ENCODE peak calls at places on chromosomes 7 and 10, in nine cellular contexts. N is choroid plexus epithelial cell; H is SK-MEL-5; T is heart right ventricle; O is stimulated activated CD4-positive, alpha-beta T cell treated with anti-CD3 and anti-CD28 coated beads, Interleukin-1b, Interleukin-23, amount 100 ng/mL, for 1 hour; V is mesothelial cell of epicardium; I is PC-3; G is GOT3; A is activated T-cell treated with anti-CD3 and anti-CD28 coated beads for 48 hours. F is an unnamed sample.

GRCh38 chr10:17038627-17039026 is 91.0 kb downstream of the CUBN start:
- DNase-seq in N (no peak), H (no peak), T (peak), O (no peak), V (no peak), I (no peak), G (no peak), A (no peak), F (peak)

GRCh38 chr7:94908204-94909022 is 1.0 kb downstream of the PPP1R9A start:
- DNase-seq in N (peak), H (peak), T (peak), O (no peak), V (peak), I (peak), G (no peak), A (no peak), F (peak)

GRCh38 chr7:81367335-81367801 is 402.5 kb downstream of the HGF start:
- DNase-seq in N (peak), H (no peak), T (no peak), O (no peak), V (no peak), I (no peak), G (peak), A (no peak), F (peak)

GRCh38 chr7:17681965-17682364 is 258.3 kb downstream of the SNX13 start:
- DNase-seq in N (peak), H (no peak), T (no peak), O (no peak), V (no peak), I (peak), G (no peak), A (no peak), F (peak)

GRCh38 chr7:159019111-159019510 is 125.6 kb downstream of the VIPR2 start:
- DNase-seq in N (no peak), H (no peak), T (no peak), O (no peak), V (no peak), I (peak), G (no peak), A (no peak), F (no peak)

GRCh38 chr10:86955501-86956194 is 1.8 kb downstream of the MMRN2 start:
- DNase-seq in N (no peak), H (no peak), T (peak), O (no peak), V (no peak), I (no peak), G (no peak), A (no peak), F (no peak)

GRCh38 chr7:156539999-156540398 is 100.6 kb upstream of the RNF32 start:
- DNase-seq in N (no peak), H (no peak), T (no peak), O (no peak), V (no peak), I (no peak), G (no peak), A (no peak), F (no peak)

GRCh38 chr7:106170216-106170615 is 58.1 kb upstream of the SYPL1 start:
- DNase-seq in N (no peak), H (no peak), T (no peak), O (no peak), V (no peak), I (no peak), G (no peak), A (no peak), F (no peak)

GRCh38 chr7:157795631-157796030 is 458.8 kb downstream of the DNAJB6 start:
- DNase-seq in N (no peak), H (no peak), T (no peak), O (no peak), V (no peak), I (no peak), G (no peak), A (no peak), F (no peak)

GRCh38 chr10:97188234-97188847 is 2.6 kb upstream of the SLIT1 start:
- DNase-seq in N (no peak), H (no peak), T (no peak), O (no peak), V (no peak), I (no peak), G (no peak), A (no peak), F (no peak)

GRCh38 chr10:21634599-21635365 is 100.8 kb downstream of the MLLT10 start:
- DNase-seq in N (peak), H (no peak), T (no peak), O (no peak), V (no peak), I (no peak), G (no peak), A (no peak), F (peak)

GRCh38 chr10:92573798-92574544 is at the start of gene IDE:
- DNase-seq in N (peak), H (peak), T (peak), O (peak), V (peak), I (peak), G (peak), A (peak), F (peak)

GRCh38 chr7:4040031-4040928 is 641.8 kb upstream of the FOXK1 start:
- DNase-seq in N (no peak), H (no peak), T (no peak), O (no peak), V (no peak), I (no peak), G (no peak), A (no peak), F (no peak)

GRCh38 chr10:124736491-124737136 is 7.6 kb downstream of the FAM53B start:
- DNase-seq in N (peak), H (peak), T (peak), O (no peak), V (no peak), I (peak), G (no peak), A (no peak), F (peak)

GRCh38 chr10:130746311-130746710 is 565.2 kb downstream of the TCERG1L start:
- DNase-seq in N (no peak), H (no peak), T (no peak), O (no peak), V (no peak), I (no peak), G (no peak), A (no peak), F (no peak)

GRCh38 chr10:25072786-25073185 is 56.4 kb downstream of the THNSL1 start:
- DNase-seq in N (no peak), H (no peak), T (no peak), O (no peak), V (no peak), I (no peak), G (no peak), A (no peak), F (no peak)

GRCh38 chr7:50492770-50493519 is 42.8 kb upstream of the FIGNL1 start:
- DNase-seq in N (no peak), H (no peak), T (no peak), O (no peak), V (no peak), I (no peak), G (no peak), A (no peak), F (no peak)

GRCh38 chr10:131996508-131997365 is 15.0 kb upstream of the BNIP3 start:
- DNase-seq in N (no peak), H (no peak), T (peak), O (no peak), V (no peak), I (no peak), G (no peak), A (no peak), F (no peak)

GRCh38 chr7:128056901-128057300 is 25.7 kb upstream of the LRRC4 start:
- DNase-seq in N (peak), H (no peak), T (no peak), O (no peak), V (no peak), I (no peak), G (no peak), A (no peak), F (peak)

GRCh38 chr7:44073664-44074348 is 8.4 kb upstream of the PGAM2 start:
- DNase-seq in N (no peak), H (no peak), T (peak), O (no peak), V (no peak), I (peak), G (no peak), A (peak), F (no peak)

GRCh38 chr10:72049472-72049871 is 38.9 kb downstream of the SPOCK2 start:
- DNase-seq in N (no peak), H (no peak), T (no peak), O (no peak), V (no peak), I (no peak), G (no peak), A (no peak), F (no peak)

GRCh38 chr10:69656719-69657269 is 26.7 kb downstream of the FAM241B start:
- DNase-seq in N (peak), H (no peak), T (no peak), O (no peak), V (no peak), I (peak), G (no peak), A (no peak), F (no peak)

GRCh38 chr7:134548877-134549276 is at the start of gene AKR1B15:
- DNase-seq in N (peak), H (no peak), T (no peak), O (no peak), V (no peak), I (peak), G (no peak), A (peak), F (no peak)

GRCh38 chr7:55092186-55092976 is 73.6 kb downstream of the EGFR start:
- DNase-seq in N (no peak), H (no peak), T (no peak), O (no peak), V (no peak), I (no peak), G (no peak), A (no peak), F (peak)

GRCh38 chr7:22393825-22394458 is 37.0 kb upstream of the RAPGEF5 start:
- DNase-seq in N (no peak), H (no peak), T (no peak), O (no peak), V (no peak), I (no peak), G (no peak), A (no peak), F (peak)

GRCh38 chr7:142832452-142832851 is 22.4 kb upstream of the EPHB6 start:
- DNase-seq in N (peak), H (no peak), T (no peak), O (no peak), V (no peak), I (peak), G (no peak), A (no peak), F (peak)

GRCh38 chr10:87675396-87676376 is 16.0 kb downstream of the PAPSS2 start:
- DNase-seq in N (peak), H (no peak), T (no peak), O (no peak), V (no peak), I (peak), G (no peak), A (no peak), F (peak)

GRCh38 chr10:116722736-116723427 is 19.5 kb downstream of the HSPA12A start:
- DNase-seq in N (no peak), H (no peak), T (no peak), O (no peak), V (no peak), I (no peak), G (no peak), A (no peak), F (no peak)

GRCh38 chr7:135199439-135199838 is 11.9 kb downstream of the WDR91 start:
- DNase-seq in N (no peak), H (no peak), T (no peak), O (no peak), V (no peak), I (no peak), G (no peak), A (no peak), F (no peak)

GRCh38 chr10:58158806-58159205 is 108.9 kb downstream of the IPMK start:
- DNase-seq in N (no peak), H (no peak), T (no peak), O (no peak), V (no peak), I (no peak), G (no peak), A (no peak), F (peak)

GRCh38 chr7:114150704-114151103 is 231.9 kb upstream of the PPP1R3A start:
- DNase-seq in N (no peak), H (no peak), T (no peak), O (no peak), V (no peak), I (no peak), G (no peak), A (no peak), F (no peak)

GRCh38 chr10:112689327-112689726 is 242.3 kb downstream of the VTI1A start:
- DNase-seq in N (peak), H (peak), T (peak), O (no peak), V (peak), I (peak), G (no peak), A (no peak), F (peak)

GRCh38 chr10:133009218-133009954 is 67.0 kb upstream of the CFAP46 start:
- DNase-seq in N (no peak), H (no peak), T (peak), O (no peak), V (no peak), I (peak), G (no peak), A (no peak), F (no peak)

GRCh38 chr10:44195120-44196007 is 189.5 kb downstream of the CXCL12 start:
- DNase-seq in N (peak), H (no peak), T (peak), O (no peak), V (no peak), I (peak), G (peak), A (no peak), F (peak)

GRCh38 chr7:123747089-123747488 is 1.7 kb downstream of the WASL start:
- DNase-seq in N (no peak), H (peak), T (no peak), O (no peak), V (no peak), I (no peak), G (no peak), A (no peak), F (peak)

F was measured in fibroblast of the aortic adventitia.